ENCODE peak calls at places on chromosomes 6 and 20, in five cellular contexts. One of them, this sample, is unnamed.
A peak's percentile ranks its signal among the peaks of the same experiment; 100 is the strongest.

GRCh38 chr20:56805313-56805712 is 176.2 kb downstream of the TFAP2C start:
- DNase-seq in neural progenitor cell: no peak
- DNase-seq in sigmoid colon: no peak
- DNase-seq in cardiac fibroblast: no peak
- DNase-seq in AG09309: no peak
- DNase-seq in this sample: no peak

GRCh38 chr20:62158088-62158400 is 14.5 kb downstream of the SS18L1 start:
- DNase-seq in neural progenitor cell: no peak
- DNase-seq in sigmoid colon: no peak
- DNase-seq in cardiac fibroblast: no peak
- DNase-seq in AG09309: no peak
- DNase-seq in this sample: no peak

GRCh38 chr6:111888928-111889696 is 15.9 kb upstream of the FYN start:
- DNase-seq in neural progenitor cell: peak; percentile 92
- DNase-seq in sigmoid colon: no peak
- DNase-seq in cardiac fibroblast: peak; percentile 25
- DNase-seq in AG09309: no peak
- DNase-seq in this sample: peak; percentile 59

GRCh38 chr20:35599776-35600120 is 15.9 kb upstream of the SPAG4 start:
- DNase-seq in neural progenitor cell: no peak
- DNase-seq in sigmoid colon: no peak
- DNase-seq in cardiac fibroblast: no peak
- DNase-seq in AG09309: no peak
- DNase-seq in this sample: no peak

GRCh38 chr6:8236956-8237355 is 134.6 kb upstream of the EEF1E1 start:
- DNase-seq in neural progenitor cell: no peak
- DNase-seq in sigmoid colon: no peak
- DNase-seq in cardiac fibroblast: no peak
- DNase-seq in AG09309: no peak
- DNase-seq in this sample: no peak

GRCh38 chr6:69881322-69882151 is 15.2 kb downstream of the COL19A1 start:
- DNase-seq in neural progenitor cell: no peak
- DNase-seq in sigmoid colon: no peak
- DNase-seq in cardiac fibroblast: no peak
- DNase-seq in AG09309: no peak
- DNase-seq in this sample: no peak

GRCh38 chr20:50557549-50558134 is 47.5 kb downstream of the PTPN1 start:
- DNase-seq in neural progenitor cell: no peak
- DNase-seq in sigmoid colon: no peak
- DNase-seq in cardiac fibroblast: no peak
- DNase-seq in AG09309: no peak
- DNase-seq in this sample: no peak

GRCh38 chr20:41141153-41141815 is 3.9 kb downstream of the PLCG1 start:
- DNase-seq in neural progenitor cell: no peak
- DNase-seq in sigmoid colon: peak; percentile 75
- DNase-seq in cardiac fibroblast: peak; percentile 41
- DNase-seq in AG09309: no peak
- DNase-seq in this sample: no peak

GRCh38 chr6:25874822-25875562 is 949 bp upstream of the SLC17A3 start:
- DNase-seq in neural progenitor cell: no peak
- DNase-seq in sigmoid colon: no peak
- DNase-seq in cardiac fibroblast: no peak
- DNase-seq in AG09309: no peak
- DNase-seq in this sample: no peak

GRCh38 chr6:161303628-161304340 is 29.9 kb upstream of the AGPAT4 start:
- DNase-seq in neural progenitor cell: no peak
- DNase-seq in sigmoid colon: no peak
- DNase-seq in cardiac fibroblast: peak; percentile 74
- DNase-seq in AG09309: no peak
- DNase-seq in this sample: no peak

GRCh38 chr6:132161283-132161682 is 210.1 kb upstream of the CCN2 start:
- DNase-seq in neural progenitor cell: peak; percentile 50
- DNase-seq in sigmoid colon: no peak
- DNase-seq in cardiac fibroblast: peak; percentile 84
- DNase-seq in AG09309: no peak
- DNase-seq in this sample: no peak

GRCh38 chr20:962683-963082 is 39.4 kb downstream of the RSPO4 start:
- DNase-seq in neural progenitor cell: no peak
- DNase-seq in sigmoid colon: no peak
- DNase-seq in cardiac fibroblast: no peak
- DNase-seq in AG09309: no peak
- DNase-seq in this sample: no peak

GRCh38 chr6:143482593-143482992 is 28.9 kb downstream of the FUCA2 start:
- DNase-seq in neural progenitor cell: no peak
- DNase-seq in sigmoid colon: no peak
- DNase-seq in cardiac fibroblast: no peak
- DNase-seq in AG09309: no peak
- DNase-seq in this sample: no peak

GRCh38 chr6:53188840-53189232 is 40.2 kb upstream of the GCM1 start:
- DNase-seq in neural progenitor cell: no peak
- DNase-seq in sigmoid colon: no peak
- DNase-seq in cardiac fibroblast: no peak
- DNase-seq in AG09309: no peak
- DNase-seq in this sample: no peak

GRCh38 chr20:62896526-62896925 is 29.8 kb downstream of the DIDO1 start:
- DNase-seq in neural progenitor cell: no peak
- DNase-seq in sigmoid colon: no peak
- DNase-seq in cardiac fibroblast: no peak
- DNase-seq in AG09309: no peak
- DNase-seq in this sample: no peak

DNA sequence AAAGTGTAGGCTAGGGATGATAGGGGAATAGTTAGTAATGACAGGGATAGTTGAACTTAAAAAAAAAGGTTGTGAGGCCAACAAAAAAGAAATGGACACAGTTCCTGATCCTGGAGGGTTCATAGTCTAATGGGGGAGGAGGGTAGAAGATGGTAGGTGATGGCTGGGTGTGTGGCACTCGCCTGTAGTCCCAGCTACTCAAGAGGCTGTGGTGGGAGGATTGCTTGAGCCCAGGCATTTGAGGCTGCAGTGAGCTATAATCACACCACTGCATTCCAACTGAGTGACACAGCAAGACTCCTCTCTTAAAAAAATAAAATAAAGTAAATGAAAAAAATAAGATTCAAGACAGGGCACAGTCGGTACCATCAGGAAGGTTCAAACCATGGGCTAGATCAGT is 2.4 kb upstream of the MICB start:
- DNase-seq in neural progenitor cell: no peak
- DNase-seq in sigmoid colon: no peak
- DNase-seq in cardiac fibroblast: peak; percentile 83
- DNase-seq in AG09309: no peak
- DNase-seq in this sample: no peak
- H3K4me3 ChIP-seq in neural progenitor cell: no peak overlapping the region
- H3K4me3 ChIP-seq in sigmoid colon: no peak overlapping the region
- H3K4me3 ChIP-seq in cardiac fibroblast: peak overlapping the region; percentile 65
- H3K4me3 ChIP-seq in AG09309: peak overlapping the region; percentile 83
- H3K4me3 ChIP-seq in this sample: no peak overlapping the region

GRCh38 chr6:44006123-44006871 is 121.0 kb downstream of the MRPL14 start:
- DNase-seq in neural progenitor cell: no peak
- DNase-seq in sigmoid colon: no peak
- DNase-seq in cardiac fibroblast: no peak
- DNase-seq in AG09309: no peak
- DNase-seq in this sample: peak; percentile 58

GRCh38 chr6:44005507-44005903 is 121.7 kb downstream of the MRPL14 start:
- DNase-seq in neural progenitor cell: no peak
- DNase-seq in sigmoid colon: no peak
- DNase-seq in cardiac fibroblast: no peak
- DNase-seq in AG09309: no peak
- DNase-seq in this sample: no peak

GRCh38 chr6:44004136-44004535 is 123.1 kb downstream of the MRPL14 start:
- DNase-seq in neural progenitor cell: no peak
- DNase-seq in sigmoid colon: no peak
- DNase-seq in cardiac fibroblast: no peak
- DNase-seq in AG09309: no peak
- DNase-seq in this sample: no peak

GRCh38 chr6:44003345-44004061 is 123.7 kb downstream of the MRPL14 start:
- DNase-seq in neural progenitor cell: peak; percentile 45
- DNase-seq in sigmoid colon: no peak
- DNase-seq in cardiac fibroblast: no peak
- DNase-seq in AG09309: no peak
- DNase-seq in this sample: peak; percentile 72

GRCh38 chr6:44004625-44005506 is 122.4 kb downstream of the MRPL14 start:
- DNase-seq in neural progenitor cell: no peak
- DNase-seq in sigmoid colon: no peak
- DNase-seq in cardiac fibroblast: peak; percentile 34
- DNase-seq in AG09309: no peak
- DNase-seq in this sample: peak; percentile 58
- TF ChIP-seq CTCF in neural progenitor cell: peak; percentile 9
- TF ChIP-seq CTCF in sigmoid colon: no peak
- TF ChIP-seq CTCF in cardiac fibroblast: peak; percentile 45
- TF ChIP-seq CTCF in AG09309: peak; percentile 40
- TF ChIP-seq CTCF in this sample: peak; percentile 24

GRCh38 chr20:63968136-63968927 is 1.4 kb downstream of the ZNF512B start:
- DNase-seq in neural progenitor cell: no peak
- DNase-seq in sigmoid colon: peak; percentile 70
- DNase-seq in cardiac fibroblast: no peak
- DNase-seq in AG09309: no peak
- DNase-seq in this sample: no peak
- H3K4me3 ChIP-seq in neural progenitor cell: peak overlapping the region; percentile 61
- H3K4me3 ChIP-seq in sigmoid colon: peak overlapping the region; percentile 66
- H3K4me3 ChIP-seq in cardiac fibroblast: peak overlapping the region; percentile 62
- H3K4me3 ChIP-seq in AG09309: peak overlapping the region; percentile 65
- H3K4me3 ChIP-seq in this sample: peak overlapping the region; percentile 70

GRCh38 chr6:153787341-153787606 is 251.8 kb upstream of the OPRM1 start:
- DNase-seq in neural progenitor cell: peak; percentile 16
- DNase-seq in sigmoid colon: no peak
- DNase-seq in cardiac fibroblast: no peak
- DNase-seq in AG09309: no peak
- DNase-seq in this sample: no peak

GRCh38 chr6:153790048-153790447 is 249.0 kb upstream of the OPRM1 start:
- DNase-seq in neural progenitor cell: no peak
- DNase-seq in sigmoid colon: no peak
- DNase-seq in cardiac fibroblast: peak; percentile 96
- DNase-seq in AG09309: no peak
- DNase-seq in this sample: no peak

GRCh38 chr6:153790881-153791473 is 248.1 kb upstream of the OPRM1 start:
- DNase-seq in neural progenitor cell: peak; percentile 38
- DNase-seq in sigmoid colon: no peak
- DNase-seq in cardiac fibroblast: peak; percentile 46
- DNase-seq in AG09309: no peak
- DNase-seq in this sample: no peak
- TF ChIP-seq CTCF in neural progenitor cell: peak; percentile 46
- TF ChIP-seq CTCF in sigmoid colon: no peak
- TF ChIP-seq CTCF in cardiac fibroblast: no peak
- TF ChIP-seq CTCF in AG09309: no peak
- TF ChIP-seq CTCF in this sample: peak; percentile 8